ENCODE peak calls at places on chromosomes 2 and 18, in six cellular contexts. P, W, H, M, E and Y are unnamed samples.
A peak's percentile ranks its signal among the peaks of the same experiment; 100 is the strongest.

GRCh38 chr2:96306370-96306769 is 1.0 kb upstream of the SNRNP200 start:
- DNase-seq in P (no peak), W (no peak), H (no peak), M (no peak), E (no peak), Y (no peak)

GRCh38 chr2:101983486-101983885 is 8.3 kb upstream of the IL1R2 start:
- DNase-seq in P (no peak), W (peak; percentile 46), H (no peak), M (no peak), E (no peak), Y (no peak)

GRCh38 chr2:215737496-215737895 is 275.9 kb downstream of the MREG start:
- DNase-seq in P (no peak), W (no peak), H (no peak), M (no peak), E (peak; percentile 74), Y (no peak)

GRCh38 chr2:50491541-50492114 is 540.3 kb downstream of the NRXN1 start:
- DNase-seq in P (peak; percentile 33), W (peak; percentile 62), H (peak; percentile 44), M (peak; percentile 7), E (peak; percentile 59), Y (no peak)

GRCh38 chr2:63023444-63023843 is 27.2 kb upstream of the OTX1 start:
- DNase-seq in P (peak; percentile 61), W (peak; percentile 57), H (peak; percentile 40), M (peak; percentile 50), E (peak; percentile 83), Y (no peak)

GRCh38 chr18:10702196-10702595 is 176.4 kb downstream of the NAPG start:
- DNase-seq in P (no peak), W (no peak), H (no peak), M (no peak), E (no peak), Y (no peak)

GRCh38 chr2:3959372-3959771 is 256.0 kb downstream of the DCDC2C start:
- DNase-seq in P (peak; percentile 60), W (peak; percentile 26), H (peak; percentile 14), M (peak; percentile 7), E (peak; percentile 68), Y (no peak)

GRCh38 chr2:28360742-28361293 is 31.8 kb upstream of the FOSL2 start:
- DNase-seq in P (no peak), W (peak; percentile 67), H (peak; percentile 87), M (peak; percentile 74), E (no peak), Y (no peak)

GRCh38 chr2:142997254-142997653 is 119.8 kb downstream of the KYNU start:
- DNase-seq in P (no peak), W (no peak), H (no peak), M (no peak), E (no peak), Y (no peak)

GRCh38 chr2:221502270-221502973 is 69.7 kb downstream of the EPHA4 start:
- DNase-seq in P (no peak), W (peak; percentile 77), H (peak; percentile 69), M (peak; percentile 63), E (no peak), Y (no peak)

GRCh38 chr2:9895669-9896068 is 52.4 kb downstream of the TAF1B start:
- DNase-seq in P (no peak), W (no peak), H (no peak), M (no peak), E (no peak), Y (no peak)

GRCh38 chr18:76260941-76261472 is 234.0 kb downstream of the ZNF516 start:
- DNase-seq in P (peak; percentile 62), W (no peak), H (no peak), M (no peak), E (peak; percentile 36), Y (peak; percentile 67)

GRCh38 chr2:153403937-153404336 is 74.6 kb downstream of the RPRM start:
- DNase-seq in P (no peak), W (no peak), H (no peak), M (no peak), E (no peak), Y (no peak)

GRCh38 chr2:125696573-125696972 is 959.4 kb upstream of the GYPC start:
- DNase-seq in P (no peak), W (no peak), H (no peak), M (no peak), E (no peak), Y (no peak)

GRCh38 chr2:46776687-46777327 is 138.8 kb downstream of the MCFD2 start:
- DNase-seq in P (peak; percentile 75), W (peak; percentile 81), H (peak; percentile 79), M (peak; percentile 68), E (peak; percentile 88), Y (no peak)

GRCh38 chr2:33220533-33220932 is 255.9 kb upstream of the RASGRP3 start:
- DNase-seq in P (no peak), W (no peak), H (no peak), M (no peak), E (no peak), Y (no peak)

GRCh38 chr2:109473006-109473380 is 140.8 kb downstream of the SEPTIN10 start:
- DNase-seq in P (peak; percentile 58), W (no peak), H (no peak), M (no peak), E (peak; percentile 39), Y (no peak)

GRCh38 chr2:158774663-158775062 is 20.5 kb upstream of the DAPL1 start:
- DNase-seq in P (no peak), W (no peak), H (no peak), M (no peak), E (no peak), Y (no peak)

GRCh38 chr2:14231499-14231898 is 401.0 kb upstream of the LRATD1 start:
- DNase-seq in P (no peak), W (no peak), H (no peak), M (no peak), E (no peak), Y (no peak)

GRCh38 chr2:9692392-9693137 is 61.8 kb upstream of the YWHAQ start:
- DNase-seq in P (peak; percentile 21), W (peak; percentile 38), H (no peak), M (no peak), E (peak; percentile 21), Y (no peak)

GRCh38 chr2:190469770-190470169 is 61.6 kb downstream of the MFSD6 start:
- DNase-seq in P (no peak), W (peak; percentile 93), H (peak; percentile 55), M (peak; percentile 64), E (no peak), Y (no peak)

GRCh38 chr18:75178376-75178775 is 30.6 kb downstream of the PTGR3 start:
- DNase-seq in P (no peak), W (no peak), H (no peak), M (no peak), E (no peak), Y (no peak)

GRCh38 chr2:186486651-186487647 is 889 bp downstream of the ZC3H15 start:
- DNase-seq in P (peak; percentile 36), W (peak; percentile 38), H (peak; percentile 17), M (no peak), E (no peak), Y (no peak)

GRCh38 chr2:140808816-140809215 is 1322.0 kb downstream of the LRP1B start:
- DNase-seq in P (peak; percentile 24), W (no peak), H (no peak), M (no peak), E (peak; percentile 65), Y (no peak)

GRCh38 chr2:159926695-159927094 is 128.7 kb upstream of the CD302 start:
- DNase-seq in P (no peak), W (no peak), H (no peak), M (no peak), E (peak; percentile 55), Y (no peak)

GRCh38 chr2:51711761-51712160 is 679.8 kb upstream of the NRXN1 start:
- DNase-seq in P (no peak), W (peak; percentile 25), H (peak; percentile 34), M (peak; percentile 29), E (no peak), Y (no peak)

GRCh38 chr2:42296226-42296625 is 64.8 kb downstream of the COX7A2L start:
- DNase-seq in P (no peak), W (no peak), H (no peak), M (no peak), E (no peak), Y (no peak)

DNA sequence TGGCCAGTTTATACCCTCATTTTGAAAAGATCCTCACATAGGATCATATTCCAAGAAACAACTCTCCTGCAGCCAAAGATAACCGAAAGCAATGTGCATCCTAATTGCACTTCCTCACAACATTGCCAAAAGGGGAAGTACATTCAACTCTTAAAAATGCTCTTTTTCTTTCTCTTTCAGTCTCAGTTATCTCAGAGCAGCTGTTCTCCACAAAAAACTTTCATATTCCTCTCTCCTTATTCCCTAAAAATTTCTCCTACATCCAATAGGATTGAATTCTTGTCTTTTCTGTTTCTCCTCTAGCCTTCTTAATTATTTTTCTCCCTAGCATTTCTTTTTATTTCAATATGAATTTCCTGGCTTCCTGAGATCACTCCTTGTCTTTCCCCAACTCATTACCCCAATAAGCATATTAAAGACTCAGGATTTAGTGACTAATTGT is 7.4 kb upstream of the VRK2 start:
- DNase-seq in P (no peak), W (peak; percentile 62), H (peak; percentile 75), M (peak; percentile 26), E (no peak), Y (no peak)
- H3K4me3 ChIP-seq in P (no peak overlapping the region), W (no peak overlapping the region), H (no peak overlapping the region), M (no peak overlapping the region), E (no peak overlapping the region), Y (no peak overlapping the region)

DNA sequence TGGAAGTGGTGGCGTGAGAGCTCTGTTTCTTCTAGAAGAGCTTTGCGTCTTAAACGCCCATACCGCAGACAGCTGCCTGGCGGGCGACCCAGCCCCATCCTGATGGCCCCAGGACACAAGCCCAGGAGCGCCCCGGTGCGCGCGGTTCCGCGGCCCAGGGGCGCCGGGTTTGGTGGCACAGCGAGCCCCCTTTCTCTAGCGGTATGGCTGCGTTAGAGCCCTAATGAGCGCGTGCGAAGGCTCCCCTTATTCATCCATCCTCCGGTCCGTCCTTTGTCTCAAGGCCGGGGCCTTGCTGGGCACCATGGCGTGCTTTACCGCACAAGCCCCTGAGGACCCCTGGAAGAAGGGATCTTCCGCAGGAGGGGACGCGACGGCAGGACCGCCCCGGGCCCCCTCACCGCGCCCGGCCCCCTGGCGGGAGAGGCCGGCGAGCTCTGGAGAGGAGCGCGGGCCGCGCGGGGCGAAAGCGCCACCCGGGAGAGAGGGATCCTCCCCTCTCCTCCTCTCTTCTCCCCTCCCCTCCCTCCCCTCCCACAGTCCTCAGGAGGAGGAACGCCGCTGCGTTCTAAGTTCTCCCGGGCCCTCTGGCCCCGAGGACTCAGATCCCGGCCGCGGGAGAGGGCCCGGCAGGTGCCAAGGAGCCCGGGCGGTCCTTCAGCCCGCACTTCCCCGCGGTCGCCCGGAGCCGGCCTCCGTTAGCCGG is 626 bp upstream of the SLC1A4 start:
- DNase-seq in P (peak; percentile 77), W (peak; percentile 87), H (peak; percentile 89), M (peak; percentile 90), E (peak; percentile 66), Y (no peak)
- TF ChIP-seq CTCF in P (peak; percentile 26), W (peak; percentile 8), H (peak; percentile 42), M (peak; percentile 26), E (peak; percentile 11), Y (no peak)

GRCh38 chr2:37774976-37775907 is 103.8 kb upstream of the CDC42EP3 start:
- DNase-seq in P (no peak), W (peak; percentile 62), H (no peak), M (no peak), E (no peak), Y (no peak)
- H3K4me3 ChIP-seq in P (no peak overlapping the region), W (no peak overlapping the region), H (no peak overlapping the region), M (no peak overlapping the region), E (no peak overlapping the region), Y (no peak overlapping the region)

GRCh38 chr2:23760746-23761145 is 166.2 kb downstream of the ATAD2B start:
- DNase-seq in P (no peak), W (peak; percentile 79), H (peak; percentile 80), M (no peak), E (peak; percentile 38), Y (no peak)
- TF ChIP-seq CTCF in P (peak; percentile 47), W (peak; percentile 37), H (peak; percentile 59), M (no peak), E (peak; percentile 47), Y (no peak)